ENCODE peak calls at places on chromosome 5, in eight cellular contexts. V, U, H, Y, A, J, G and F are unnamed samples.

GRCh38 chr5:128572546-128573339 is 34.7 kb upstream of the FBN2 start:
- DNase-seq in V (peak), U (no peak), H (peak), Y (peak), A (peak), J (no peak), G (no peak), F (no peak)

GRCh38 chr5:80193421-80193820 is 62.4 kb downstream of the SERINC5 start:
- DNase-seq in V (no peak), U (no peak), H (no peak), Y (no peak), A (no peak), J (no peak), G (no peak), F (no peak)

GRCh38 chr5:56481998-56482698 is 249.0 kb upstream of the ANKRD55 start:
- DNase-seq in V (no peak), U (peak), H (no peak), Y (no peak), A (no peak), J (no peak), G (no peak), F (no peak)

GRCh38 chr5:6587171-6587570 is 45.7 kb downstream of the NSUN2 start:
- DNase-seq in V (no peak), U (no peak), H (no peak), Y (no peak), A (no peak), J (no peak), G (no peak), F (no peak)

GRCh38 chr5:117892360-117892759 is 1096.0 kb downstream of the DTWD2 start:
- DNase-seq in V (no peak), U (no peak), H (no peak), Y (no peak), A (no peak), J (no peak), G (no peak), F (no peak)

GRCh38 chr5:113381791-113382190 is 53.0 kb downstream of the TSSK1B start:
- DNase-seq in V (no peak), U (no peak), H (no peak), Y (no peak), A (no peak), J (no peak), G (no peak), F (no peak)

GRCh38 chr5:171418316-171418981 is 998 bp upstream of the FGF18 start:
- DNase-seq in V (peak), U (peak), H (peak), Y (peak), A (peak), J (peak), G (peak), F (peak)

GRCh38 chr5:39755986-39756385 is 331.2 kb upstream of the DAB2 start:
- DNase-seq in V (peak), U (no peak), H (peak), Y (peak), A (peak), J (no peak), G (no peak), F (no peak)

GRCh38 chr5:97575322-97575721 is 392.3 kb upstream of the RIOK2 start:
- DNase-seq in V (no peak), U (no peak), H (no peak), Y (no peak), A (no peak), J (no peak), G (no peak), F (no peak)

GRCh38 chr5:67089200-67089725 is 107.3 kb downstream of the CD180 start:
- DNase-seq in V (peak), U (no peak), H (peak), Y (peak), A (peak), J (peak), G (no peak), F (no peak)

GRCh38 chr5:61329729-61330128 is 2.3 kb upstream of the ZSWIM6 start:
- DNase-seq in V (no peak), U (peak), H (no peak), Y (no peak), A (no peak), J (no peak), G (no peak), F (no peak)

GRCh38 chr5:35777358-35778087 is 79.2 kb upstream of the IL7R start:
- DNase-seq in V (peak), U (peak), H (peak), Y (peak), A (peak), J (peak), G (no peak), F (peak)

GRCh38 chr5:141192110-141192725 is at the start of gene PCDHB10:
- DNase-seq in V (peak), U (no peak), H (peak), Y (peak), A (peak), J (no peak), G (no peak), F (no peak)

GRCh38 chr5:181248277-181248676 is 4.6 kb upstream of the RACK1 start:
- DNase-seq in V (no peak), U (no peak), H (no peak), Y (no peak), A (no peak), J (no peak), G (no peak), F (no peak)

GRCh38 chr5:135248801-135249231 is 150.2 kb downstream of the MACROH2A1 start:
- DNase-seq in V (no peak), U (no peak), H (no peak), Y (no peak), A (no peak), J (no peak), G (no peak), F (no peak)

GRCh38 chr5:55096186-55096585 is 6.3 kb upstream of the GZMA start:
- DNase-seq in V (no peak), U (no peak), H (no peak), Y (no peak), A (no peak), J (no peak), G (no peak), F (no peak)

GRCh38 chr5:133035224-133035623 is 8.9 kb upstream of the ZCCHC10 start:
- DNase-seq in V (no peak), U (no peak), H (no peak), Y (no peak), A (no peak), J (no peak), G (no peak), F (no peak)

GRCh38 chr5:55575815-55576583 is 41.2 kb upstream of the PLPP1 start:
- DNase-seq in V (peak), U (no peak), H (no peak), Y (peak), A (no peak), J (no peak), G (no peak), F (no peak)

GRCh38 chr5:3844266-3844665 is 248.6 kb downstream of the IRX1 start:
- DNase-seq in V (no peak), U (no peak), H (no peak), Y (no peak), A (no peak), J (no peak), G (no peak), F (no peak)

GRCh38 chr5:58493136-58493535 is 1.9 kb downstream of the GAPT start:
- DNase-seq in V (no peak), U (no peak), H (no peak), Y (no peak), A (no peak), J (no peak), G (no peak), F (no peak)

GRCh38 chr5:153429734-153430133 is 60.7 kb upstream of the GRIA1 start:
- DNase-seq in V (no peak), U (peak), H (no peak), Y (no peak), A (no peak), J (no peak), G (no peak), F (no peak)

GRCh38 chr5:153425914-153426313 is 64.6 kb upstream of the GRIA1 start:
- DNase-seq in V (no peak), U (no peak), H (no peak), Y (no peak), A (peak), J (no peak), G (no peak), F (no peak)
- TF ChIP-seq CTCF in V (peak), U (no peak), H (no peak), Y (no peak), A (peak), J (no peak), G (no peak), F (no peak)

GRCh38 chr5:72673623-72674022 is 142.8 kb upstream of the TNPO1 start:
- DNase-seq in V (no peak), U (no peak), H (no peak), Y (no peak), A (no peak), J (no peak), G (no peak), F (no peak)
- TF ChIP-seq CTCF in V (no peak), U (no peak), H (no peak), Y (no peak), A (no peak), J (no peak), G (no peak), F (no peak)

DNA sequence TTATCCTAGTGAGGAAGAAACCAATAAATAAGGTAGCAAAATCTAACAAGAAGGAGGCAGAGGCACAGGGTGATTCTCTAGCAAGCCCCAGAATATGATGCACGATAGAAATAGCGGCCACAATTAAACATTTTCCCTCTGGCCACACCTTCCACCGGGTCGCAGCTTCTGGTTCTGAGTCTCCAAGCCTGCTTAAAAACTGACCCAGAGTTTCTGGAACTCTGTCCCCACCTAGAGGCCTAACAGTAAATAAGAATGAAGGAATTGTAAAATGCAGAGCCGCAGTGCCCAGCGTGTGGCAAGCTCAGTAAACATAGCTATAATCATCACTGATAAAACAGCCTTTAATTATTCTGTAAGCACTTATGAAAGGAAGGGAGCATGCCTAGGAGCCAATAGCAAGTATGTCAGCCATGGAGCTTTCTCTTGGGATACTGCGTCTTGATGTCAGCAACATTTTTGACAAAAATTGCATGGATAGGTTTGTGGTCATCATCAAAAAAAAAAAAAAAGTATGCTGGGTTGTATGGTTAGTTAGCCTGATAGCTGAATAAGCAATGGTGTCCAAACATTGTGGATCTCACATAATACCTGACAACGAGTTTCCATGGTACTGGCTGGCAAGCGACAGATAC is 465.5 kb downstream of the DNAH5 start:
- DNase-seq in V (no peak), U (peak), H (no peak), Y (peak), A (peak), J (no peak), G (no peak), F (no peak)
- TF ChIP-seq CTCF in V (peak), U (no peak), H (peak), Y (peak), A (peak), J (no peak), G (peak), F (no peak)

GRCh38 chr5:316210-317085 is 5.1 kb upstream of the AHRR start:
- DNase-seq in V (no peak), U (no peak), H (no peak), Y (no peak), A (peak), J (no peak), G (no peak), F (no peak)

GRCh38 chr5:317086-317811 is 4.3 kb upstream of the AHRR start:
- DNase-seq in V (peak), U (peak), H (peak), Y (peak), A (peak), J (no peak), G (no peak), F (no peak)

GRCh38 chr5:318931-319601 is 2.4 kb upstream of the AHRR start:
- DNase-seq in V (no peak), U (no peak), H (no peak), Y (no peak), A (no peak), J (no peak), G (no peak), F (no peak)

GRCh38 chr5:320524-321232 is 836 bp upstream of the AHRR start:
- DNase-seq in V (no peak), U (peak), H (no peak), Y (no peak), A (no peak), J (no peak), G (no peak), F (no peak)

GRCh38 chr5:318341-318897 is 3.1 kb upstream of the AHRR start:
- DNase-seq in V (peak), U (peak), H (peak), Y (peak), A (peak), J (no peak), G (no peak), F (no peak)
- TF ChIP-seq CTCF in V (no peak), U (no peak), H (no peak), Y (no peak), A (no peak), J (no peak), G (no peak), F (no peak)

DNA sequence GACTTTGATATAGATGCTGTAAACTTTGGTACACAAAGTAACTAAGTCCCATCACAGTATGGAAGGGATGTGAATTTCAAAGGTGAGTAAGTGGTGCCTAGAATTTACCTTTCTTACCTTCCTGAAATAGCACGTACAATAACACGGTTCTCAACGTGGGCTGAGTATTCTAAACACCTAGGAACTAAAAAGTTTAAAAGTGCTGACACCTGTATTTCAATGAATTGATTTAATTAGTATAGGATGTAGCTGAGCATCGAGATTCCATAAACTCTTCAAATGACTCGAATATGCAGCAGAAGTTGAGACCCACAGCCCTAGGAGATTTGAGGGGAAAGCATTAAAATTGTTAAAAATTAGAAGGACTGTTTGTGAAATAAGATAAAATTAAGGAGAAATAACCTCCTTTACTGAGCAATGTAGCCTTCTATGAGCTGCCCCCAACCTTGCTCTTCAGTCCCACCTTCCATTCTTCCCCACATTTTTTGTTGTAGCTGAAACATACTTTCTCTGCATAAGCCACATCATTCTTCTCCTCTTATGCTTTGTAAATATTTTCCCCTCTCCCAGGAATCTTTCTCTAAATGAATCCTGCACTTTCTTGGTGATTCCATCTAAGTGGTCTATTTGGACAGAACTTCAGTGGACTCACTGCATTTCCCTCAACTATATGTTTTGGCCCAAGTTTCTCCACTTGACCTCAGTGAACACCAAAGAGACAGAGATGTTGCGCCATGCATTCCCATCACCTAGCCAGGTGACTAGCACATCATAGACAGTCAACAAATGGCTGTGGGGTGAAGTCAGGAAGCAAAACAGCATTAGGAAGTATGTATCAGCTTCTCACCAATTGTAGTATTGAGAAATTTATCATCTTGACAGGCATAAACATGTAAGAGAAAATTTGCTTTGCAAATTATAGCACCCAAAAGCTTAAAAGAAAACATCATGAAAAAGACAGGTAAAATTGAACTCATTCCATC is 156.5 kb upstream of the TAS2R1 start:
- DNase-seq in V (no peak), U (no peak), H (no peak), Y (no peak), A (peak), J (no peak), G (no peak), F (no peak)
- TF ChIP-seq CTCF in V (no peak), U (no peak), H (no peak), Y (no peak), A (no peak), J (no peak), G (no peak), F (no peak)

GRCh38 chr5:118960557-118960956 is 27.8 kb downstream of the DTWD2 start:
- DNase-seq in V (no peak), U (no peak), H (no peak), Y (no peak), A (no peak), J (no peak), G (no peak), F (no peak)

GRCh38 chr5:118953652-118954005 is 34.7 kb downstream of the DTWD2 start:
- DNase-seq in V (no peak), U (no peak), H (no peak), Y (no peak), A (no peak), J (no peak), G (no peak), F (no peak)

GRCh38 chr5:118952992-118953651 is 35.2 kb downstream of the DTWD2 start:
- DNase-seq in V (no peak), U (no peak), H (no peak), Y (no peak), A (no peak), J (no peak), G (no peak), F (no peak)

GRCh38 chr5:118956727-118957126 is 31.6 kb downstream of the DTWD2 start:
- DNase-seq in V (peak), U (no peak), H (no peak), Y (peak), A (peak), J (no peak), G (no peak), F (no peak)
- TF ChIP-seq CTCF in V (no peak), U (no peak), H (peak), Y (peak), A (no peak), J (peak), G (no peak), F (no peak)